ENCODE peak calls at places on chromosome 4, in five cellular contexts. Z, I, S, N and M are unnamed samples.

GRCh38 chr4:33696066-33696465 is 2548.2 kb downstream of the ARAP2 start:
- DNase-seq in S (no peak), Z (no peak), N (no peak), I (no peak), M (no peak)

GRCh38 chr4:169009281-169010124 is 552 bp downstream of the CBR4 start:
- DNase-seq in Z (peak), N (peak), S (peak), I (peak), M (peak)

GRCh38 chr4:81214518-81215218 is 354 bp downstream of the PRKG2 start:
- DNase-seq in S (no peak), Z (peak), I (no peak), N (no peak), M (no peak)

GRCh38 chr4:2354127-2354526 is 64.3 kb downstream of the ZFYVE28 start:
- DNase-seq in Z (no peak), S (no peak), N (no peak), I (no peak), M (no peak)

GRCh38 chr4:141871086-141871485 is 234.7 kb downstream of the IL15 start:
- DNase-seq in N (no peak), S (no peak), Z (no peak), I (no peak), M (no peak)

GRCh38 chr4:112515278-112516075 is 503 bp downstream of the NEUROG2 start:
- DNase-seq in Z (peak), S (no peak), N (no peak), I (peak), M (no peak)

GRCh38 chr4:85637778-85638177 is 162.8 kb downstream of the ARHGAP24 start:
- DNase-seq in N (no peak), Z (no peak), I (no peak), S (no peak), M (no peak)

GRCh38 chr4:147853706-147854105 is 121.8 kb downstream of the ARHGAP10 start:
- DNase-seq in Z (no peak), N (no peak), I (no peak), S (no peak), M (no peak)

GRCh38 chr4:56286763-56287162 is 100.5 kb downstream of the AASDH start:
- DNase-seq in N (no peak), I (no peak), Z (no peak), S (no peak), M (no peak)

GRCh38 chr4:137000432-137000831 is 531.9 kb downstream of the PCDH18 start:
- DNase-seq in S (no peak), I (no peak), Z (no peak), N (no peak), M (no peak)

GRCh38 chr4:25937801-25938200 is 23.8 kb downstream of the SMIM20 start:
- DNase-seq in S (no peak), Z (no peak), N (no peak), I (no peak), M (no peak)